ENCODE peak calls at places on chromosomes 3 and 15, in five cellular contexts. D is HepG2, Q is stomach, R is A549, C is right lobe of liver. B is an unnamed sample.
A peak's percentile ranks its signal among the peaks of the same experiment; 100 is the strongest.

GRCh38 chr3:38960953-38961622 is 90.7 kb downstream of the SCN11A start:
- DNase-seq in C (peak; percentile 42), R (peak; percentile 72), Q (peak; percentile 52), D (peak; percentile 25), B (no peak)

GRCh38 chr3:10693457-10693856 is 122.6 kb upstream of the SLC6A11 start:
- DNase-seq in R (no peak), C (no peak), D (no peak), Q (no peak), B (no peak)

GRCh38 chr15:65682404-65682911 is 60.7 kb downstream of the SLC24A1 start:
- DNase-seq in C (no peak), Q (no peak), D (no peak), R (no peak), B (no peak)

GRCh38 chr3:157087398-157088132 is 72.4 kb downstream of the CCNL1 start:
- DNase-seq in C (no peak), D (no peak), R (no peak), Q (no peak), B (no peak)

GRCh38 chr3:167396075-167396474 is 16.0 kb upstream of the ZBBX start:
- DNase-seq in R (no peak), Q (no peak), D (no peak), C (no peak), B (no peak)

GRCh38 chr3:94593531-94594150 is 530.8 kb downstream of the NSUN3 start:
- DNase-seq in Q (no peak), C (no peak), D (no peak), R (no peak), B (no peak)

GRCh38 chr15:59685737-59686297 is 3.3 kb downstream of the BNIP2 start:
- DNase-seq in Q (no peak), R (no peak), C (no peak), D (no peak), B (no peak)

GRCh38 chr3:38027466-38028465 is 1.7 kb downstream of the PLCD1 start:
- DNase-seq in C (no peak), D (no peak), R (no peak), Q (no peak), B (peak; percentile 86)

GRCh38 chr3:149547954-149548728 is 73.6 kb downstream of the TM4SF4 start:
- DNase-seq in D (peak; percentile 58), R (peak; percentile 87), Q (peak; percentile 58), C (peak; percentile 47), B (no peak)

GRCh38 chr15:66472176-66472999 is 25.2 kb downstream of the SNAPC5 start:
- DNase-seq in C (no peak), Q (no peak), R (no peak), D (peak; percentile 35), B (no peak)

GRCh38 chr15:93072440-93073394 is 16.3 kb downstream of the RGMA start:
- DNase-seq in D (peak; percentile 6), Q (peak; percentile 69), R (peak; percentile 67), C (no peak), B (no peak)

GRCh38 chr15:85583404-85584390 is 203.3 kb downstream of the AKAP13 start:
- DNase-seq in R (no peak), C (peak; percentile 56), D (no peak), Q (peak; percentile 66), B (no peak)

GRCh38 chr3:170467560-170467959 is 48.9 kb downstream of the CLDN11 start:
- DNase-seq in R (no peak), C (no peak), D (no peak), Q (no peak), B (no peak)

GRCh38 chr3:50122661-50123391 is 32.3 kb upstream of the SEMA3F start:
- DNase-seq in D (no peak), Q (no peak), C (no peak), R (no peak), B (no peak)

GRCh38 chr3:50120364-50121095 is 31.8 kb downstream of the RBM5 start:
- DNase-seq in D (no peak), Q (no peak), R (no peak), C (no peak), B (no peak)

GRCh38 chr3:50123394-50124361 is 31.4 kb upstream of the SEMA3F start:
- DNase-seq in D (no peak), C (no peak), R (no peak), Q (no peak), B (no peak)

GRCh38 chr3:50121416-50122032 is 32.8 kb downstream of the RBM5 start:
- DNase-seq in Q (peak; percentile 81), D (peak; percentile 70), C (peak; percentile 73), R (peak; percentile 91), B (peak; percentile 95)

GRCh38 chr3:50122071-50122470 is 33.1 kb upstream of the SEMA3F start:
- DNase-seq in Q (no peak), R (no peak), C (no peak), D (peak; percentile 14), B (no peak)
- TF ChIP-seq CTCF in Q (no peak), R (no peak), C (no peak), D (no peak), B (no peak)

DNA sequence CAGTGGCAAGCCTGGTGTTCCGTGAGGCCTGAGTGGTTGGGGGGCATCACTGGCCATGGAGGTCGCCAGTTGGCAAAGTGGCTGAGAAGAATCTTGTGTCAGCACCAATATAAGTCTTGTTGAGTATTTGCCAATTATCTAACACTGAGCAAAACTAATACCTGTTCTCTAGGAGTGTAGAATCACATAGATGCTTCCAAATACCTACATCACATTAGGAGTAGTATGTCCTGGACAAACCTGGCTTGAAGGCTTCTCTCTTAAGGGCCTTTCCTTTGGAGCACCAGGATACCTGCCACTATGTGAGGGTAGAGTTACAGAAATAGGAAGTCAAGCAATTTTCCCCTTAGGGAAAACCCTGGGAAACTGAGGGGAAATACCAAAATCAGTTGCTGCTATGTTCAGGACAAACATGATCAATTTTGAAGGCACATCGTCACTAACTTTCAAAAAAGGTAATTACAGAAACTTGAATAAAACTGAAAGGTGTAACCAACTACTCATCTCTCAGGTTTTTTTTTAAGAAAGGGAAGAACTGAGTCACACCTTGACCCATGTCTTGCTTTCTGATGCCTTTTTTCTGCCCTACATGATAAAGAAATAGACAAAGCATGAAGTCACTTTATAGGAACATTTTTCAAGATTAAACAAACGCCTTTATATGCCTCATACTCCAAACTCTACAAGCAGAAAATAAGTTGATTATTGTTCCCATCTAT is 100.4 kb downstream of the IMPG2 start:
- DNase-seq in Q (no peak), D (no peak), C (no peak), R (no peak), B (no peak)
- H3K4me3 ChIP-seq in Q (no peak overlapping the region), D (no peak overlapping the region), C (no peak overlapping the region), R (no peak overlapping the region), B (no peak overlapping the region)

GRCh38 chr15:83064859-83065258 is 2.2 kb downstream of the BTBD1 start:
- DNase-seq in D (no peak), C (no peak), R (no peak), Q (no peak), B (no peak)
- TF ChIP-seq POLR2A in D (no peak), C (no peak), R (no peak), Q (no peak), B (no peak)

GRCh38 chr15:94667109-94667508 is 435.7 kb downstream of the MCTP2 start:
- DNase-seq in R (no peak), C (no peak), D (no peak), Q (no peak), B (no peak)

GRCh38 chr15:94674251-94674650 is 442.9 kb downstream of the MCTP2 start:
- DNase-seq in C (no peak), Q (no peak), D (no peak), R (no peak), B (no peak)

GRCh38 chr15:94670436-94671034 is 439.2 kb downstream of the MCTP2 start:
- DNase-seq in Q (no peak), D (peak; percentile 39), C (no peak), R (peak; percentile 39), B (no peak)

GRCh38 chr15:94673801-94674200 is 442.4 kb downstream of the MCTP2 start:
- DNase-seq in D (no peak), Q (no peak), C (no peak), R (no peak), B (no peak)

GRCh38 chr15:94671845-94672524 is 440.6 kb downstream of the MCTP2 start:
- DNase-seq in D (no peak), R (no peak), C (no peak), Q (no peak), B (peak; percentile 79)
- TF ChIP-seq CTCF in D (no peak), R (no peak), C (no peak), Q (no peak), B (no peak)